ENCODE peak calls at places on chromosomes 13 and 19, in four cellular contexts. Q is occipital lobe, A is Peyer's patch, G is stromal cell of bone marrow. U is an unnamed sample.
A peak's percentile ranks its signal among the peaks of the same experiment; 100 is the strongest.

GRCh38 chr13:37375071-37375470 is 223.5 kb downstream of the POSTN start:
- DNase-seq in A (no peak), G (no peak), Q (no peak), U (no peak)

GRCh38 chr13:46062190-46062589 is 9.6 kb upstream of the ZC3H13 start:
- DNase-seq in G (peak; percentile 52), Q (no peak), A (no peak), U (no peak)

GRCh38 chr13:59061621-59062020 is 1102.1 kb downstream of the DIAPH3 start:
- DNase-seq in G (no peak), Q (no peak), A (no peak), U (no peak)

GRCh38 chr19:35729021-35729420 is 11.2 kb downstream of the KMT2B start:
- DNase-seq in G (no peak), A (no peak), Q (no peak), U (no peak)

GRCh38 chr19:55210120-55210493 is 806 bp upstream of the PTPRH start:
- DNase-seq in A (no peak), Q (no peak), G (peak; percentile 79), U (peak; percentile 79)

GRCh38 chr19:19062454-19063182 is 1.2 kb upstream of the SLC25A42 start:
- DNase-seq in G (no peak), A (no peak), Q (no peak), U (no peak)

GRCh38 chr19:5138606-5139594 is 170.0 kb downstream of the KDM4B start:
- DNase-seq in Q (no peak), G (peak; percentile 55), A (peak; percentile 94), U (peak; percentile 95)

GRCh38 chr19:12513531-12514061 is 29.0 kb upstream of the ZNF709 start:
- DNase-seq in A (no peak), G (no peak), Q (peak; percentile 33), U (no peak)

GRCh38 chr19:55809381-55810058 is 22.3 kb downstream of the NLRP11 start:
- DNase-seq in Q (no peak), G (no peak), A (peak; percentile 83), U (peak; percentile 97)

GRCh38 chr19:35542209-35542608 is 3.2 kb upstream of the TMEM147 start:
- DNase-seq in Q (no peak), A (no peak), G (no peak), U (no peak)

GRCh38 chr19:38669532-38669931 is 22.1 kb downstream of the ACTN4 start:
- DNase-seq in Q (no peak), A (no peak), G (no peak), U (peak; percentile 83)

GRCh38 chr19:16416996-16417395 is 54.8 kb downstream of the EPS15L1 start:
- DNase-seq in Q (no peak), G (no peak), A (no peak), U (no peak)

GRCh38 chr13:27607125-27607524 is 13.2 kb downstream of the LNX2 start:
- DNase-seq in A (peak; percentile 65), G (peak; percentile 65), Q (no peak), U (peak; percentile 51)

GRCh38 chr13:50994651-50995050 is 85.1 kb downstream of the RNASEH2B start:
- DNase-seq in A (no peak), Q (no peak), G (no peak), U (no peak)

GRCh38 chr13:77580748-77581147 is 45.2 kb downstream of the SCEL start:
- DNase-seq in A (no peak), G (no peak), Q (no peak), U (no peak)

GRCh38 chr19:45507864-45508680 is 793 bp downstream of the VASP start:
- DNase-seq in Q (no peak), A (peak; percentile 82), G (no peak), U (no peak)

GRCh38 chr19:19034204-19034624 is 811 bp downstream of the ARMC6 start:
- DNase-seq in G (peak; percentile 33), Q (peak; percentile 29), A (peak; percentile 76), U (peak; percentile 79)

GRCh38 chr19:1468274-1469199 is 10.5 kb downstream of the C19orf25 start:
- DNase-seq in A (no peak), G (no peak), Q (no peak), U (no peak)

GRCh38 chr13:26477681-26478080 is 79.8 kb upstream of the WASF3 start:
- DNase-seq in G (no peak), Q (no peak), A (no peak), U (no peak)

GRCh38 chr13:50124536-50125305 is 109.5 kb downstream of the KCNRG start:
- DNase-seq in Q (peak; percentile 93), G (no peak), A (peak; percentile 98), U (peak; percentile 14)

GRCh38 chr19:14954071-14954655 is 12.9 kb downstream of the OR7C2 start:
- DNase-seq in G (no peak), A (no peak), Q (no peak), U (no peak)

GRCh38 chr13:111326981-111327642 is 6.7 kb downstream of the TEX29 start:
- DNase-seq in G (no peak), A (peak; percentile 31), Q (no peak), U (no peak)

GRCh38 chr13:32811297-32811800 is 204.9 kb upstream of the KL start:
- DNase-seq in Q (no peak), A (no peak), G (peak; percentile 9), U (peak; percentile 78)

GRCh38 chr19:871446-872265 is 12.2 kb downstream of the CFD start:
- DNase-seq in G (no peak), Q (no peak), A (no peak), U (no peak)

GRCh38 chr13:90591927-90592268 is 755.6 kb upstream of the MIR17HG start:
- DNase-seq in G (no peak), Q (no peak), A (no peak), U (no peak)

GRCh38 chr19:40443930-40444180 is 280 bp downstream of the SERTAD3 start:
- DNase-seq in G (no peak), A (no peak), Q (no peak), U (no peak)

GRCh38 chr19:18340237-18340989 is at the start of gene PGPEP1:
- DNase-seq in G (peak; percentile 37), Q (peak; percentile 66), A (peak; percentile 84), U (no peak)